ENCODE peak calls at places on chromosomes 1 and 21, in seven cellular contexts. F, U, S, Y, W, G and J are unnamed samples.

GRCh38 chr1:55669308-55669707 is 454.1 kb upstream of the USP24 start:
- DNase-seq in F (no peak), U (no peak), S (peak; percentile 27), Y (peak; percentile 43), W (peak; percentile 23), G (no peak), J (no peak)

GRCh38 chr21:38765056-38765455 is 40.7 kb upstream of the ETS2 start:
- DNase-seq in F (no peak), U (no peak), S (no peak), Y (no peak), W (no peak), G (no peak), J (no peak)

GRCh38 chr1:227759345-227760300 is 24.4 kb downstream of the SNAP47 start:
- DNase-seq in F (peak; percentile 61), U (peak; percentile 98), S (no peak), Y (peak; percentile 48), W (peak; percentile 99), G (no peak), J (peak; percentile 95)

GRCh38 chr1:151994956-151995355 is 1.3 kb upstream of the S100A10 start:
- DNase-seq in F (no peak), U (peak; percentile 94), S (no peak), Y (no peak), W (peak; percentile 98), G (no peak), J (no peak)

GRCh38 chr21:41217656-41218380 is 49.9 kb downstream of the BACE2 start:
- DNase-seq in F (no peak), U (peak; percentile 61), S (peak; percentile 20), Y (no peak), W (peak; percentile 87), G (no peak), J (no peak)

GRCh38 chr1:29698033-29698432 is 461.7 kb downstream of the PTPRU start:
- DNase-seq in F (no peak), U (peak; percentile 77), S (no peak), Y (no peak), W (peak; percentile 75), G (peak; percentile 91), J (no peak)

GRCh38 chr1:166289309-166289708 is 122.5 kb upstream of the FAM78B start:
- DNase-seq in F (no peak), U (no peak), S (no peak), Y (no peak), W (no peak), G (no peak), J (no peak)

GRCh38 chr1:36349241-36349671 is 25.8 kb upstream of the EVA1B start:
- DNase-seq in F (no peak), U (peak; percentile 45), S (no peak), Y (no peak), W (peak; percentile 59), G (no peak), J (peak; percentile 51)

GRCh38 chr21:38861006-38861405 is 55.3 kb downstream of the ETS2 start:
- DNase-seq in F (no peak), U (no peak), S (no peak), Y (no peak), W (peak; percentile 38), G (no peak), J (no peak)

GRCh38 chr1:201716742-201717135 is 112.2 kb upstream of the IPO9 start:
- DNase-seq in F (no peak), U (no peak), S (no peak), Y (no peak), W (no peak), G (no peak), J (no peak)
- H3K27me3 ChIP-seq in F (no peaks in the 10 kb centered on the region), U (no peaks in the 10 kb centered on the region), S (no peaks in the 10 kb centered on the region), Y (no peaks in the 10 kb centered on the region), W (no peaks in the 10 kb centered on the region), G (no peaks in the 10 kb centered on the region), J (no peaks in the 10 kb centered on the region)

GRCh38 chr1:184156521-184157395 is 105.2 kb downstream of the TSEN15 start:
- DNase-seq in F (no peak), U (peak; percentile 39), S (no peak), Y (no peak), W (peak; percentile 29), G (no peak), J (no peak)

GRCh38 chr1:184150776-184151531 is 99.4 kb downstream of the TSEN15 start:
- DNase-seq in F (peak; percentile 25), U (no peak), S (peak; percentile 57), Y (peak; percentile 31), W (peak; percentile 78), G (peak; percentile 62), J (peak; percentile 16)

GRCh38 chr1:184153731-184154130 is 102.2 kb downstream of the TSEN15 start:
- DNase-seq in F (no peak), U (no peak), S (no peak), Y (no peak), W (no peak), G (peak; percentile 25), J (no peak)

GRCh38 chr1:184152502-184152901 is 101.0 kb downstream of the TSEN15 start:
- DNase-seq in F (no peak), U (peak; percentile 70), S (no peak), Y (no peak), W (peak; percentile 39), G (peak; percentile 99), J (no peak)

GRCh38 chr1:184152944-184153343 is 101.4 kb downstream of the TSEN15 start:
- DNase-seq in F (no peak), U (no peak), S (no peak), Y (no peak), W (no peak), G (no peak), J (no peak)
- H3K4me3 ChIP-seq in F (peak overlapping the region; percentile 60), U (peak overlapping the region; percentile 75), S (peak overlapping the region; percentile 15), Y (peak overlapping the region; percentile 36), W (peak overlapping the region; percentile 38), G (peak overlapping the region; percentile 41), J (peak overlapping the region; percentile 49)

GRCh38 chr1:209655412-209655811 is 3.2 kb upstream of the LAMB3 start:
- DNase-seq in F (no peak), U (no peak), S (no peak), Y (no peak), W (no peak), G (no peak), J (no peak)

GRCh38 chr1:209655832-209656231 is 3.6 kb upstream of the LAMB3 start:
- DNase-seq in F (no peak), U (no peak), S (no peak), Y (no peak), W (no peak), G (no peak), J (no peak)

GRCh38 chr1:209659909-209660308 is 7.7 kb upstream of the LAMB3 start:
- DNase-seq in F (no peak), U (no peak), S (no peak), Y (no peak), W (no peak), G (peak; percentile 89), J (no peak)

GRCh38 chr1:209657140-209657879 is 5.1 kb upstream of the LAMB3 start:
- DNase-seq in F (no peak), U (no peak), S (no peak), Y (no peak), W (no peak), G (no peak), J (no peak)

GRCh38 chr1:209657918-209658317 is 5.7 kb upstream of the LAMB3 start:
- DNase-seq in F (no peak), U (no peak), S (no peak), Y (no peak), W (no peak), G (no peak), J (no peak)
- H3K27me3 ChIP-seq in F (no peaks in the 10 kb centered on the region), U (no peaks in the 10 kb centered on the region), S (no peaks in the 10 kb centered on the region), Y (no peaks in the 10 kb centered on the region), W (no peaks in the 10 kb centered on the region), G (no peaks in the 10 kb centered on the region), J (no peaks in the 10 kb centered on the region)

DNA sequence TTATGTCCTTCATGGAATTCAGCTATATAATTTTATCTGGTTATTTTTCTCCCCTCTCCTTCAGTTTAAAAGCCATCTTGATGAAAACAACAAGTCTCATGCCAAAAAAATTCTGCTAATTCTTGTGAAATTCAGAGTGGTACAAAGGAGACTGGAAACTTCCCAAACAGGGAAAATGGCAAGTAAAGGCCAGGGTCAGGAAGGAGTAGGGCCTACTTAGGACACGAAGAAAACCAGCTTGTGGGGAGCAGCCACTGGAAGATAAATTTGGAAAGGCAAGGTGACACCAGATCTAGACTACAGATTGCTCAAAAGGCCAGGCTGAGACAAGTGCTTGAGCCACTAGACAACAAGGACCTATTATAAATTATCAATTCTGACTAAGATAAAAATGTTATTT is 6.4 kb downstream of the TSTD1 start:
- DNase-seq in F (no peak), U (peak; percentile 34), S (no peak), Y (no peak), W (no peak), G (no peak), J (no peak)
- H3K4me3 ChIP-seq in F (no peak overlapping the region), U (peak overlapping the region; percentile 32), S (no peak overlapping the region), Y (no peak overlapping the region), W (no peak overlapping the region), G (no peak overlapping the region), J (no peak overlapping the region)

DNA sequence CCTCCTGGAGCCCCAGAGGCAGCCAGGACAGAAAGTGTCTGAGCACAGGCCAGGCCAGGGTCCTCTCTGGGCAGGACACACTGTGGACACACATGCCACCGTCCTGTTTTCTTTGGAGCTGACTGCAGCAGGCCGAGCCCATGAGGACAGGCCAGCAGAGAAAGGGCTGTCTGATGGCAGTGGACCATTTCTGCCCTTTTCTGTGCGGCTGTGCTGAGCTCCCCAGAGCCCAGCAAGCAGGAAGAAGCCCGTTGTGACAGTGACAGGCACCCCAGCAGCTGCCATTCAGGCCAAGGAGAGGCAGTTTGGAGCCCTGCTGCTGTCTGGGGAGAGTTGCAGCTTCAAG is 115.8 kb upstream of the ARHGEF16 start:
- DNase-seq in F (no peak), U (no peak), S (no peak), Y (no peak), W (no peak), G (no peak), J (no peak)
- H3K27me3 ChIP-seq in F (no peaks in the 10 kb centered on the region), U (peaks cover 43% of the 10 kb centered on the region), S (no peaks in the 10 kb centered on the region), Y (no peaks in the 10 kb centered on the region), W (no peaks in the 10 kb centered on the region), G (no peaks in the 10 kb centered on the region), J (peaks cover 5% of the 10 kb centered on the region)

GRCh38 chr1:145964328-145965118 is at the start of the genes ANKRD34A and POLR3GL:
- DNase-seq in F (peak; percentile 95), U (peak; percentile 98), S (peak; percentile 99), Y (peak; percentile 95), W (peak; percentile 93), G (peak; percentile 95), J (peak; percentile 97)
- H3K4me3 ChIP-seq in F (peak within 1 kb of the TSS; percentile 70), U (peak within 1 kb of the TSS; percentile 97), S (peak within 1 kb of the TSS; percentile 49), Y (peak within 1 kb of the TSS; percentile 61), W (peak within 1 kb of the TSS; percentile 73), G (peak within 1 kb of the TSS; percentile 71), J (peak within 1 kb of the TSS; percentile 72)

DNA sequence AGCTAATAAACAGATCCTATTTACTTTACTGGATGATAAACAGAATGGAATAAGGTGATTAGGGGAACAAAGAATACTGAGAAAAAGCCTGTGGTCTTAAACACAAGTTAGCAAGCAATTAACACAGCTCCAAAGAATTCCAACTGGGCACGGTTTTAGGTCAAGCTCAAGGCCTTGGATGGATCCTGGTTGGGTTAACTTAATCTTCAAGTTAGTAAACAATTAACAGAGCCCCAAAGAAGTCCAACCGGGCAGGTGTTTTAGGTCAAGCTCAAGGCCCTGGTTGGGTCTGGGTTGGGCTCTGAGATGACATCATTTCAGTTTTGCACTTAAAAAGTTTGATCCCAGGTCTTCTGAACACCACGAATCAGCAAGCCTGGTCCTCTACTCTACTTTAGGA is 1086.3 kb upstream of the TMPRSS15 start:
- DNase-seq in F (no peak), U (no peak), S (no peak), Y (no peak), W (no peak), G (no peak), J (no peak)
- H3K27me3 ChIP-seq in F (no peaks in the 10 kb centered on the region), U (no peaks in the 10 kb centered on the region), S (no peaks in the 10 kb centered on the region), Y (no peaks in the 10 kb centered on the region), W (no peaks in the 10 kb centered on the region), G (no peaks in the 10 kb centered on the region), J (no peaks in the 10 kb centered on the region)